ENCODE peak calls at places on chromosomes 5 and 9, in five cellular contexts. H is C1 segment of cervical spinal cord; P is PC-9; C is SK-N-SH; I is stimulated activated CD4-positive, alpha-beta T cell treated with anti-CD3 and anti-CD28 coated beads, Interleukin-4, amount 100 ng/mL, for 1 hour. A is an unnamed sample.

GRCh38 chr5:175470756-175471155 is 7.6 kb upstream of the SFXN1 start:
- DNase-seq in C (no peak), H (no peak), I (no peak), P (no peak), A (no peak)

GRCh38 chr9:134215709-134216448 is 51.5 kb upstream of the RNU6ATAC start:
- DNase-seq in C (peak), I (no peak), P (no peak), H (no peak), A (no peak)

GRCh38 chr5:8474569-8474930 is 605.6 kb downstream of the MTRR start:
- DNase-seq in I (no peak), P (no peak), H (no peak), C (no peak), A (no peak)

GRCh38 chr5:61228691-61229280 is 66.5 kb upstream of the SMIM15 start:
- DNase-seq in P (peak), I (no peak), C (no peak), H (no peak), A (no peak)

GRCh38 chr9:129671065-129671464 is 5.6 kb downstream of the PRRX2 start:
- DNase-seq in C (no peak), H (no peak), I (no peak), P (no peak), A (no peak)

GRCh38 chr5:21452429-21452828 is 1400.7 kb downstream of the CDH12 start:
- DNase-seq in P (no peak), C (no peak), I (no peak), H (no peak), A (no peak)

GRCh38 chr9:95516221-95516735 is 493 bp downstream of the PTCH1 start:
- DNase-seq in I (peak), P (no peak), H (no peak), C (peak), A (peak)

GRCh38 chr5:83253731-83254130 is 176.4 kb downstream of the XRCC4 start:
- DNase-seq in C (no peak), H (no peak), I (no peak), P (no peak), A (no peak)

GRCh38 chr5:132059043-132059695 is 1.3 kb upstream of the IL3 start:
- DNase-seq in C (peak), P (no peak), I (no peak), H (no peak), A (no peak)

A was measured in activated naive CD8-positive, alpha-beta T cell treated with anti-CD3 and anti-CD28 coated beads for 36 hours.